ENCODE peak calls at places on chromosomes 3 and 15, in nine cellular contexts. P is body of pancreas, Z is A549, K is ovary, G is adrenal gland, J is thyroid gland, W is uterus, A is K562, R is endothelial cell of umbilical vein. O is an unnamed sample.

GRCh38 chr3:16066975-16067374 is 107.5 kb upstream of the GALNT15 start:
- DNase-seq in K (no peak), P (no peak), G (no peak), A (no peak), W (no peak), Z (peak), J (no peak), R (no peak), O (no peak)

GRCh38 chr3:63333815-63334214 is 55.7 kb downstream of the SYNPR start:
- DNase-seq in R (no peak), J (no peak), K (no peak), G (no peak), W (no peak), Z (peak), A (no peak), P (no peak), O (no peak)

GRCh38 chr3:56987238-56987932 is 73.1 kb upstream of the SPATA12 start:
- DNase-seq in W (no peak), A (no peak), G (no peak), P (no peak), R (peak), K (no peak), J (peak), Z (no peak), O (no peak)

GRCh38 chr3:13057641-13058040 is 15.6 kb downstream of the IQSEC1 start:
- DNase-seq in A (no peak), Z (no peak), G (no peak), J (no peak), P (no peak), R (no peak), W (no peak), K (no peak), O (no peak)

GRCh38 chr3:98777801-98778220 is 14.7 kb downstream of the ST3GAL6 start:
- DNase-seq in G (no peak), K (no peak), R (peak), P (no peak), J (no peak), Z (no peak), A (no peak), W (no peak), O (no peak)

GRCh38 chr3:55567615-55568014 is 80.5 kb upstream of the WNT5A start:
- DNase-seq in A (no peak), R (no peak), J (no peak), Z (no peak), P (no peak), K (no peak), G (no peak), W (peak), O (no peak)

GRCh38 chr3:74267126-74267525 is 347.3 kb downstream of the CNTN3 start:
- DNase-seq in J (no peak), P (no peak), W (no peak), Z (no peak), R (no peak), G (no peak), K (no peak), A (no peak), O (no peak)

GRCh38 chr3:125104639-125105038 is 48.8 kb upstream of the HEG1 start:
- DNase-seq in K (no peak), R (no peak), J (no peak), P (no peak), W (no peak), A (no peak), Z (no peak), G (no peak), O (no peak)

GRCh38 chr15:84734794-84735479 is 13.5 kb upstream of the ZNF592 start:
- DNase-seq in Z (peak), A (peak), J (peak), R (no peak), K (no peak), G (peak), P (peak), W (no peak), O (peak)

GRCh38 chr15:97849183-97849582 is 111.3 kb upstream of the ARRDC4 start:
- DNase-seq in Z (peak), A (no peak), J (no peak), W (no peak), G (no peak), K (no peak), R (no peak), P (no peak), O (no peak)

GRCh38 chr3:94019659-94020058 is 8.7 kb downstream of the STX19 start:
- DNase-seq in J (no peak), Z (no peak), K (no peak), G (no peak), R (no peak), P (no peak), A (no peak), W (no peak), O (no peak)

GRCh38 chr15:58308742-58309355 is 122.9 kb upstream of the LIPC start:
- DNase-seq in Z (no peak), G (no peak), A (no peak), J (no peak), P (no peak), W (no peak), R (no peak), K (no peak), O (no peak)

GRCh38 chr3:29065211-29065785 is 215.6 kb upstream of the RBMS3 start:
- DNase-seq in K (peak), Z (peak), J (peak), G (peak), R (peak), A (no peak), P (peak), W (peak), O (peak)

GRCh38 chr3:175851541-175851940 is 992.4 kb downstream of the NAALADL2 start:
- DNase-seq in A (no peak), J (no peak), G (no peak), Z (no peak), R (no peak), W (no peak), K (no peak), P (no peak), O (no peak)

DNA sequence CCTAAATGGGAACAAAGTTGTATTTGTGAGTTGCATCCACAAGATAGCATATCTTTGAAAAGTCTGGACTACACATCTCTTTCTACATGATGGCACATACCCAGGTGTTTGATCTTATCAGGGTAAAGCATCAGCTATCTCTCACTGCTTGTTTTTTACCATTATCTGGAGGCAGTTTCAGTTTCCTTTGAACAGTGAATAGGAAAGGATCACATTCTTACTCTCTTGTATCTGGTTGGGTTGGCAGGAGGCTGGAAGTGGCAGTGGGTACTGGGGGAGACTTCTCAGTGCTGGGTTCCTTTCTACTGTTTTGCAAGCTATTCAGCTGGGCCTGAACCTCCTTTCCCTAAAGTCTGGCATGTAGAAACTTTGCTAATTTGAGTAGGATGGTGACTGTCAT is 4.1 kb downstream of the CEMIP start:
- DNase-seq in Z (no peak), G (no peak), K (no peak), A (no peak), J (no peak), R (no peak), W (no peak), P (no peak), O (no peak)
- H3K27ac ChIP-seq in Z (no peak), G (no peak), K (no peak), A (no peak), J (no peak), R (no peak), W (no peak), P (no peak), O (no peak)

GRCh38 chr3:128665362-128666021 is 14.9 kb upstream of the RPN1 start:
- DNase-seq in J (no peak), W (no peak), P (no peak), A (no peak), G (no peak), K (no peak), R (peak), Z (peak), O (no peak)
- TF ChIP-seq CTCF in J (no peak), W (no peak), P (no peak), A (peak), G (no peak), K (no peak), R (no peak), Z (peak), O (no peak)

DNA sequence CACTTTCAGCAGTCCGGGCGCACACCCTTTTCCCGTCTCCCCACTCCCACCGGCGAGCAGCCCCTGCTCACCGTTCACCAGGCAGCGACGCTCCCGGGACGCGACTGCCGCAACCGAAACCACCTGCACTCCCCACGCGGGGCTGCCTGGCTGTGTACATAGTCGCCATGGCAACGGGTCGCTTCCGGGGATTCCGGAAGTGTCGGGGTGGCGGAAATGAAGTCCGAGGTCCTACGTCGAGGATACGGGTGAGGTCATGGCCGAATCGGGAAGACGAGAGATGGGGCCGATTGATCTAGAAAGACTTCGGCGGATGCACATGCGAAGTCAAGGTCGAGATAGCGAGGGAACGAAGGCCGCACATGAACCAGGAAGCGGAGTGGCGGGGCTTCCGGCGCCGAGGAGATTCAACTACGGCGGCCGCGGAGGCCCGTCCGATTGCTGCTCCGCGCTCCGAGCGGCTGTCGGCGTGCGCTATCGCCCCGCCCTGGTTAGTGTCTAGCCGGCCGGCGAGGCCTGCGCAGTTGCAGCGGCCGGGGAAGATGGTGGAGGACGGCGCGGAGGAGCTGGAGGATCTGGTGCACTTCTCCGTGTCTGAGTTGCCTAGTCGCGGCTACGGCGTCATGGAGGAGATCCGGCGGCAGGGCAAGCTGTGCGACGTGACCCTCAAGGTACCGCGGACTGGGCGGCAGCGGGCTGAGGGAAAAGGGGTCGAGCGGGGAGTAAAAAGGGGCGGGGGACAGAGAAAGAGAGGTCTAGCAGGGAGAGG is at the start of the genes KIF9 and KLHL18:
- DNase-seq in A (peak), P (peak), W (peak), J (peak), Z (peak), R (peak), G (peak), K (peak), O (peak)
- TF ChIP-seq POLR2A in A (peak), P (peak), W (peak), J (peak), Z (peak), R (peak), G (peak), K (peak), O (peak)

DNA sequence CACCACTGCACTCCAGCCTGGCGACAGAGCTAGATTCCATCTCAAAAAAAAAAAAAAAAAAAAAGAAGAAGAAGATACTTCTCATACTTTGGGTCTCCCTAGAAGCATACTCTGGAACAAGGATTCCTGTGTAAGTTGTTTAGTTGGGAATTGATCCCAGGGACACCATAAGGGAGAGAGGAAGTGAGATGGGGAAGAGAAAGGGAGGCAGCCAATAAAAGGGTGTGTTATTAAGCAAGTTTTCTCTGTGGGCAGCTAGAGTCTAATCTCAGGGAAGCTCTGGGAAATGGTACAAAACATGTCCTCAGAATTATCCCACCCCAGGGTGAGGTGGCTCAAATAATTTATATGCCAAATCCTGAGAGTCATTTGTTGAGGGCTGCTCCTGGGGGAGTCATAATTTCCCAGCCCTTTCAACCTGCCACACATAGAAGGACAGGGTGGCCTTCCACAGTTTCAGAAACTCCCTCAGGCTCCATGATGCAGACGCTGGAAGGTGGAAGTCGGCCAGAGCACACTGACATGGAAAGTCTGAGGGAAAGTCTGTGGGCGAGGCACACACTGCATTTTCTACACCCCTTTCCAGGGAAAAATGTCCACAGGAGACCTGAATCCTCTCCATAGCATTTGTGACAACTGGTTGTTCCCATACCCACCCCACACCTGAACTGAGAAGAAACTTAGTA is 86.4 kb upstream of the SLC4A7 start:
- DNase-seq in W (no peak), P (no peak), R (no peak), K (no peak), J (no peak), A (no peak), G (peak), Z (no peak), O (no peak)
- H3K27ac ChIP-seq in W (no peak), P (no peak), R (no peak), K (no peak), J (no peak), A (no peak), G (no peak), Z (no peak), O (peak)

GRCh38 chr3:153840487-153840886 is 280.7 kb upstream of the ARHGEF26 start:
- DNase-seq in G (no peak), K (no peak), W (no peak), A (no peak), P (no peak), Z (no peak), J (no peak), R (no peak), O (no peak)

GRCh38 chr3:153829596-153830170 is 291.5 kb upstream of the ARHGEF26 start:
- DNase-seq in A (no peak), P (no peak), J (no peak), R (peak), K (no peak), G (no peak), Z (no peak), W (no peak), O (no peak)

GRCh38 chr3:153830552-153830951 is 290.6 kb upstream of the ARHGEF26 start:
- DNase-seq in Z (no peak), P (no peak), W (no peak), A (no peak), G (no peak), J (no peak), K (no peak), R (no peak), O (no peak)

DNA sequence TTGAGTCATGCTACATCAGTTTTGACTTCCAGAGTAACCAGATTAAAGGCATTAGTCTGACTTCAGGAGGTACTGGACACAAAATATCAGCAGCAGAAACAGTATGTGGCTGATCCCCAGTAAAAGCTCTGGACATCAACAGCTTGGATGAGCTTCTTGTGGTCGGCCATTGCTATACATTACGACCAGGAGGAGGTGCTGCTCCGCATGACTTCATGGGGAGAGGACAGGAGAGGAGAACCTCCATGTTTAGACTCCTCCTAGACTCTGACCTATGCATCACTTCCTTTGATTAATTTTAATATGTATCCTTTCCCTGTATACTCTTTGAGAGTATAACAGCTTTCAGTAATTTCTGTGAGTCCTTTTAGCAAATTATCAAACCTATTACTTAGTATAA is 285.6 kb upstream of the ARHGEF26 start:
- DNase-seq in G (no peak), R (no peak), Z (peak), W (no peak), J (no peak), K (no peak), P (no peak), A (no peak), O (no peak)
- TF ChIP-seq CTCF in G (no peak), R (no peak), Z (no peak), W (no peak), J (no peak), K (no peak), P (no peak), A (peak), O (no peak)

DNA sequence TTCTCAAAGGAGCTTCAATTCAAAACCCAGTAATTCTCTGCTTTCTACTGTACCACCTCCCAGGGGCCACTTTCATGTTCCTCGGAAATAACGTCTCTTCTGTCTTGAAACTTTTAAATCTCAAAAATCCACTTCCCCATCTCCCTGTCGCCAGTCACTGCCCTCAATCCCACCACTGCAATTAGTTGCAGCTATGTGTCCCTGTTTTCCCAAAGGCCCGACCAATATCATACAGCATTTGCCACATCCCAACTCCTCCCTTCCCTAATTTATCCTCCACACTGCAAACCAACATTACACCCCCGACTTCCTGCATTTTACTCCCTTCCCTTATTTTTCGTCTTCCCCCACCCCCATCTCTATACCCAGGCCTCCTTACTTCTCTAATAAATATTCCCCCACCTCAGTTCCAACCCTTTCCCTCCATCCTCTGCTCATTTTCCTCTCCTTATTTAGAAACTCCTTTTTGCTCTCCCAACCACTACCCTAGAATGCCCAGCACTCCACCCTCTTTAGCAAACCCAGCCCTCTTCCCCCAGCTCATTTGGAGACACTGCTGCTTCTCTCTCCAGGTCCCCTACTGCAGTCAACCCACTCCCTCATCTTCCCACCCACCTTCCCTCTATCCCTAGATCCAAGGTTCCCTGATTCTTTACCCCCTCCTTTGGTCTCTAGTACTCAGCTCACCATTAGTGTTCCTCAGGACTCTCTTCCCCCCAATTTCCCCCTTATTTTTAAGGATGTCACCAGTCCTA is 1.1 kb downstream of the NPTN start:
- DNase-seq in A (peak), G (peak), R (peak), W (peak), K (no peak), J (peak), P (no peak), Z (peak), O (peak)
- TF ChIP-seq POLR2A in A (no peak), G (no peak), R (no peak), W (peak), K (peak), J (peak), P (no peak), Z (no peak), O (peak)

DNA sequence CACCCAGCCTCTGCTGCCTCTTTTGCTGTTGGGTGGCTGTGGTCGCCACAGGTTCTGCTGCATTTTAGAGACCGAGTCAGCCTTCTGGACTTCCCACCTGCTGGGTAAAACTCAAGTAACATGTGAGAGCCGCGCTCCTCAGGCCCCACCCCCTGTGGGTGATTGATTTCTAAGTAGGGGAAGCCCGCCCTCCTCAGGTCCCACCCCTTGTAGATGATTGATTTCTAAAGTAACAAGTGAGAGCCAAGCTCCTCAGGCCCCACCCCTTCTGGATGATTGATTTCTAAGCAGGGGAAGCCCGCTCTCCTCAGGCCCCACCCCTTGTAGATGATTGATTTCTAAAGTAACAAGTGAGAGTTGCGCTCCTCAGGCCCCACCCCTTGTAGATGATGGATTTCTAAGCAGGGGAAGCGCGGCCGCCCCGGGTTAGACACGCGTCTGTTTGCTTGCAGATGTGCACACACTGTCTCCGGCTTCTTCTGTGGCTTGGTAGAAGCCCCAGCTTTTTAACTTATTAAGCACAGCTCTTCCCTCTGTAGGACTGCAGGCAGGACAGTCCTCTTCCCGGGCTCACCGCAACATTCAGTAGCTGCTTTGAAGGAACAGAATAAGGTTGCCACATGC is 83.4 kb downstream of the FAM43A start:
- DNase-seq in A (peak), P (peak), J (peak), Z (peak), G (peak), K (peak), R (peak), W (peak), O (peak)
- H3K27ac ChIP-seq in A (no peak), P (peak), J (peak), Z (peak), G (no peak), K (no peak), R (no peak), W (peak), O (no peak)

DNA sequence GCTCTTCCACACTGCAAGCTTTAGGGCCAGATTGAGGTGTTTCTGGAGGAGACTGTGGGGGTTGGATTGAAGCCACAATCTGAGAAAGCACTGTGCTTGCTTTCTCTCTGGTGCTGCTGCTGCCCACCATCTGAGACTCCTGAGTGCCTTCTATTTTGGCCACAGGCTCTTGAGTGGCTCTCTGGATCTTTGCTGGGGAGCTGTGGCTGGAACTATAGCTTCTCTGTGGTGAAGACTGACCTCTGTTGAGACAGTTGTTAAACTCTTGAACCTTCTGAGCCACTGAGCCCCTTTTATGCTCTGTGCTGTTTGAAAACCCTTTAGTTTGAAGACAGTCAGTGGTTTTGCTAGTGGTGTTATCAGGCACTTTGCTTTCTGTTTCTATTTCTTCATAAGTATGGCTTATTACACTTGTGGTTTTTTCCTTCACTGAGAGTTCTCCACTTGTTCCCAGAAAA is 108.7 kb upstream of the TSPAN3 start:
- DNase-seq in J (no peak), K (no peak), A (no peak), Z (no peak), W (no peak), R (no peak), G (no peak), P (no peak), O (no peak)
- TF ChIP-seq CTCF in J (no peak), K (no peak), A (no peak), Z (no peak), W (no peak), R (no peak), G (no peak), P (no peak), O (no peak)

O was measured in prostate gland.